ENCODE peak calls at places on chromosome 19, in four cellular contexts. K, T, C and Q are unnamed samples.

GRCh38 chr19:48480151-48480475 is 10.9 kb downstream of the CYTH2 start:
- DNase-seq in T (no peak), K (no peak), C (no peak), Q (no peak)

GRCh38 chr19:23283925-23284324 is 33.7 kb upstream of the ZNF724 start:
- DNase-seq in C (no peak), K (no peak), T (peak), Q (no peak)

GRCh38 chr19:6672693-6673290 is 2.8 kb upstream of the TNFSF14 start:
- DNase-seq in T (no peak), C (no peak), K (no peak), Q (no peak)

GRCh38 chr19:35223084-35223790 is 5.3 kb downstream of the FAM187B start:
- DNase-seq in T (no peak), C (no peak), K (no peak), Q (no peak)

GRCh38 chr19:19526581-19527370 is 1.9 kb upstream of the YJEFN3 start:
- DNase-seq in T (no peak), K (no peak), C (no peak), Q (no peak)

GRCh38 chr19:50646074-50646807 is 3.0 kb upstream of the C19orf81 start:
- DNase-seq in K (no peak), T (no peak), C (no peak), Q (peak)

GRCh38 chr19:56866563-56866962 is 26.0 kb upstream of the PEG3 start:
- DNase-seq in T (no peak), C (no peak), K (no peak), Q (no peak)

GRCh38 chr19:15717781-15718180 is 10.0 kb upstream of the OR10H2 start:
- DNase-seq in K (no peak), T (no peak), C (no peak), Q (no peak)

GRCh38 chr19:19417618-19418270 is 12.3 kb downstream of the GATAD2A start:
- DNase-seq in C (no peak), K (no peak), T (no peak), Q (no peak)

GRCh38 chr19:18202759-18203407 is 959 bp downstream of the RAB3A start:
- DNase-seq in C (no peak), K (no peak), T (peak), Q (no peak)

GRCh38 chr19:44796701-44797115 is 12.2 kb upstream of the BCAM start:
- DNase-seq in T (peak), K (no peak), C (no peak), Q (no peak)

GRCh38 chr19:43673702-43674629 is 4.0 kb upstream of the PLAUR start:
- DNase-seq in K (no peak), C (no peak), T (no peak), Q (no peak)

GRCh38 chr19:43774103-43774939 is 6.5 kb downstream of the KCNN4 start:
- DNase-seq in C (no peak), T (no peak), K (no peak), Q (no peak)

GRCh38 chr19:40799558-40800338 is 757 bp downstream of the EGLN2 start:
- DNase-seq in T (peak), K (no peak), C (no peak), Q (no peak)

GRCh38 chr19:50547385-50548190 is 20.6 kb downstream of the LRRC4B start:
- DNase-seq in C (no peak), K (no peak), T (no peak), Q (no peak)

GRCh38 chr19:30167976-30168635 is 204.1 kb upstream of the ZNF536 start:
- DNase-seq in K (no peak), C (no peak), T (no peak), Q (no peak)

GRCh38 chr19:40604647-40605200 is 3.6 kb downstream of the LTBP4 start:
- DNase-seq in T (peak), K (no peak), C (no peak), Q (no peak)

GRCh38 chr19:14085309-14085995 is at the start of gene C19orf67:
- DNase-seq in T (no peak), C (no peak), K (no peak), Q (no peak)

GRCh38 chr19:39971380-39971841 is 446 bp downstream of the PSMC4 start:
- DNase-seq in T (no peak), C (no peak), K (no peak), Q (no peak)

GRCh38 chr19:41868989-41869300 is 8.1 kb upstream of the CD79A start:
- DNase-seq in C (no peak), T (no peak), K (no peak), Q (no peak)

GRCh38 chr19:50266041-50266440 is 62.6 kb downstream of the MYH14 start:
- DNase-seq in T (no peak), C (no peak), K (no peak), Q (no peak)

DNA sequence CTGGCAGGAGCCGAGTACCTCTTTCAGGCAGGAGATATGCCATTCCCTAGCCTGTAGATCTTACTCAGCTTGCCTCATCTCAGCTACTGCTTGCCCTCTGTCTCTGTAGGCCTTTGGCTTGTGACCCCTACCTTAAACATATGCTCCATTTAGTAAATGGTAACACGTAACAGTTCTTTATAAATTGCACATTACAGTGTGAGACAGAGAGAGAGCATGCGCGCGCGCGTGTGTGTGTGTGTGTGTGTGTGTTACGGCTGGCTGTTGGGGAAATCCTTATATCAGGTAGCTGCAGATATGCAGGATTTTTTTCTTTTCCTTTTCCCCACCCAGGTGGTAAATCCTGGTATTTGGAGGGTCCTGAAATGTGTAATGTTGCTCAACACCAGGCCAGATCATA is 4.2 kb downstream of the SPINT2 start:
- DNase-seq in C (no peak), T (no peak), K (no peak), Q (no peak)
- H3K4me3 ChIP-seq in C (no peak), T (no peak), K (no peak), Q (no peak)

GRCh38 chr19:2269244-2270156 is 12.5 kb downstream of the PEAK3 start:
- DNase-seq in T (peak), C (peak), K (peak), Q (peak)
- TF ChIP-seq CTCF in T (no peak), C (no peak), K (no peak), Q (no peak)

GRCh38 chr19:58182989-58183821 is at the start of gene ZNF274:
- DNase-seq in T (peak), K (peak), C (peak), Q (peak)
- H3K4me3 ChIP-seq in T (peak), K (peak), C (peak), Q (peak)

DNA sequence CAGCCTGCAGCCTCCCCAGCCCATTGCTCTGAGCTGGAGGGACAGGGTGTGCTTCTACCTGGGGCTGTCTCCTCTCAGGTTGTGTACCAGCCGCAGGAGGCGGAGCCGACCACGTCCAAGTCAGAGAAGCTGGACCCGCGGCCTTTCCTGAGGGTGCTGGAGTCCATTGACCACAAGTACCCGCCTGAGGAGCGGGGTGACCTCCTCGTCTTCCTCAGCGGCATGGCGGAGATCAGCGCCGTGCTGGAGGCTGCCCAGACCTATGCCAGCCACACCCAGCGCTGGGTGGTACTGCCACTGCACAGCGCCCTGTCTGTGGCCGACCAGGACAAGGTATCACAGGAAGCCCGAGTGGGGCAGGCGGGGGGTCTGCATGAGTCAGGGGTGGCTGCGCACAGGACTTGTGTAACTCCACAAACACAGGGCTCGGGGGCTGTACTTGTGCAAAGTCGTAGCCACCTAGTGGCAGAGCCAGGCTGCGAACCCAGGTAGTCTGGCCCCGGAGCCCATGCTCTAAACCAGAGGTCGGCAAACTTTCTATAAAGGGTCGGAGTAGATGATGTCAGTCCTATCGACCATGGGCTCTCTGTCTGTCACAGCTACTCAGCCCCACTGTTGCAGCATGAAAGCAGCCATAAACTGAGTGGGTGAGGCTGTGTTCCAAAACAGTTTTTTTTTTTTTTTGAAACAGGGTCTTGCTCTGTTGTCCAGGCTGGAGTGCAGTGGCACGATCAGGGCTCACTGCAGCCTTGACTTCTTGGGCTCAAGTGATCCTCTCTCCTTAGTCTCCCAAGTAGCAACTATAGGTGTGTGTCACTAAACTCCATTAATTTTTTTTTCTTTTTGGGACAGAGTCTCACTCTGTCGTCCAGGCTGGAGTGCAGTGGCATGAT is 8.9 kb downstream of the DHX34 start:
- DNase-seq in C (no peak), K (no peak), T (peak), Q (no peak)
- TF ChIP-seq CTCF in C (peak), K (peak), T (no peak), Q (no peak)

DNA sequence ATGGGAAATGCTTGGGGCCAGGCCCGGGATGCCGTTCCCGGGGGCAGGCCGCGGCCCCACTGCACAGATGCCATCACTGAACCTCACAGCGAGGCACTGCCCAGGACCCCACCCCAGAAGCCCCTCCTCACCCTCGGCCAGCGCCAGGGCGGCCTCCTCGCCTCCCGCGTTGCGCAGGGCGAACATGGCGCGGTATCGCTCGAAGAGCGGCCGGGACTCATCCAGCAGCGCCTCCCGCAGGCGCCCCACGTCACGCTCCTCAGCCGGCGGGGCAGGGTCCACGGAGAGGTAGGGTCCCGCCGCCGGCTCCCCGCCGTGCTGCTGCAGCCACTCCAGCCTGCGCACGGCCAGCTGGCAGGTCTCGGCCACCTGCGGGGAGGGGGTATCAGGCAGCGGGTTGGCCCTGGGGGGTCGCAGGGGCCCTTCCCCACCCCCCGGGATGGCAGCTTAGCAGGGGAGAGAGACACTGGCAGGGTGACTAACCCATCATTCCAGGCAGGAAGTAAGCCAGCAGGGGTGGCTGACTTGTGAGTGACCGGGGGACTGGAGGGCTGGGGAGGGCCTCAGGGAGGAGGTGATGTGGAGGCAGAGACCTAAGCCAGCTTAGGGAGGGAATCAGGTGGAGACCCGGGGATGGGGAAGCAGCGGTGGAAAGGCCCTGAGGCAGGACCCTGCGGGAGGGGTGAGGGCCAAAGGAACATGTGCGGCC is 8.2 kb downstream of the DOHH start:
- DNase-seq in K (no peak), C (no peak), T (no peak), Q (no peak)
- H3K4me3 ChIP-seq in K (no peak), C (no peak), T (no peak), Q (no peak)